ENCODE peak calls at places on chromosomes 12 and 14, in five cellular contexts. U is cardiac fibroblast, S is fibroblast of pulmonary artery, B is BJ, F is adrenal gland. P is an unnamed sample.

GRCh38 chr12:5509122-5509521 is 77.2 kb downstream of the NTF3 start:
- DNase-seq in U (no peak), S (no peak), B (no peak), F (no peak), P (no peak)

GRCh38 chr14:91185721-91186120 is 58.8 kb downstream of the GPR68 start:
- DNase-seq in U (no peak), S (no peak), B (peak; percentile 3), F (no peak), P (peak; percentile 48)

GRCh38 chr14:36514278-36515104 is 5.5 kb downstream of the NKX2-1 start:
- DNase-seq in U (no peak), S (no peak), B (no peak), F (no peak), P (no peak)

GRCh38 chr14:104370256-104370870 is 209.2 kb upstream of the C14orf180 start:
- DNase-seq in U (no peak), S (no peak), B (no peak), F (peak; percentile 25), P (no peak)

GRCh38 chr12:98838282-98838681 is 193.2 kb downstream of the APAF1 start:
- DNase-seq in U (peak; percentile 2), S (peak; percentile 2), B (no peak), F (no peak), P (peak; percentile 4)

GRCh38 chr12:127165567-127166392 is 1101.2 kb upstream of the TMEM132C start:
- DNase-seq in U (peak; percentile 80), S (peak; percentile 74), B (no peak), F (peak; percentile 86), P (peak; percentile 78)

GRCh38 chr12:5027436-5027835 is 16.2 kb upstream of the KCNA5 start:
- DNase-seq in U (no peak), S (no peak), B (no peak), F (no peak), P (no peak)

GRCh38 chr12:132319991-132320570 is 9.3 kb downstream of the GALNT9 start:
- DNase-seq in U (no peak), S (no peak), B (no peak), F (no peak), P (no peak)

GRCh38 chr14:94505641-94506040 is 3.6 kb downstream of the SERPINA12 start:
- DNase-seq in U (no peak), S (no peak), B (no peak), F (no peak), P (no peak)

GRCh38 chr14:88166616-88167015 is 156.5 kb downstream of the KCNK10 start:
- DNase-seq in U (no peak), S (no peak), B (no peak), F (no peak), P (no peak)

GRCh38 chr12:123713398-123714301 is 1.5 kb downstream of the ATP6V0A2 start:
- DNase-seq in U (peak; percentile 14), S (peak; percentile 16), B (no peak), F (no peak), P (peak; percentile 25)

GRCh38 chr12:108879615-108880254 is at the start of gene DAO:
- DNase-seq in U (no peak), S (no peak), B (no peak), F (no peak), P (no peak)

GRCh38 chr14:61582815-61583214 is 112.5 kb upstream of the HIF1A start:
- DNase-seq in U (no peak), S (no peak), B (no peak), F (no peak), P (peak; percentile 82)

GRCh38 chr14:55382483-55382882 is 29.1 kb downstream of the ATG14 start:
- DNase-seq in U (no peak), S (no peak), B (no peak), F (no peak), P (peak; percentile 23)

GRCh38 chr12:121992059-121992879 is 29.4 kb upstream of the BCL7A start:
- DNase-seq in U (peak; percentile 97), S (peak; percentile 98), B (peak; percentile 94), F (peak; percentile 13), P (peak; percentile 97)

GRCh38 chr14:54475187-54475881 is 13.4 kb downstream of the GMFB start:
- DNase-seq in U (peak; percentile 64), S (peak; percentile 48), B (no peak), F (no peak), P (peak; percentile 22)

GRCh38 chr12:27387473-27387872 is 54.8 kb downstream of the BMAL2 start:
- DNase-seq in U (no peak), S (no peak), B (no peak), F (no peak), P (no peak)

GRCh38 chr12:102992720-102993119 is 35.2 kb downstream of the ASCL1 start:
- DNase-seq in U (no peak), S (no peak), B (no peak), F (no peak), P (no peak)
- H3K4me3 ChIP-seq in U (no peak overlapping the region), S (no peak overlapping the region), B (no peak overlapping the region), F (no peak overlapping the region), P (no peak overlapping the region)

GRCh38 chr12:52797529-52797894 is 1.6 kb upstream of the KRT3 start:
- DNase-seq in U (no peak), S (no peak), B (no peak), F (no peak), P (no peak)
- TF ChIP-seq CTCF in U (no peak), S (no peak), B (no peak), F (no peak), P (no peak)

GRCh38 chr14:26008290-26008689 is 589.5 kb downstream of the NOVA1 start:
- DNase-seq in U (no peak), S (peak; percentile 36), B (no peak), F (no peak), P (peak; percentile 47)

GRCh38 chr14:26004342-26004741 is 593.5 kb downstream of the NOVA1 start:
- DNase-seq in U (no peak), S (no peak), B (no peak), F (no peak), P (no peak)
- H3K4me3 ChIP-seq in U (no peak overlapping the region), S (no peak overlapping the region), B (no peak overlapping the region), F (no peak overlapping the region), P (no peak overlapping the region)

DNA sequence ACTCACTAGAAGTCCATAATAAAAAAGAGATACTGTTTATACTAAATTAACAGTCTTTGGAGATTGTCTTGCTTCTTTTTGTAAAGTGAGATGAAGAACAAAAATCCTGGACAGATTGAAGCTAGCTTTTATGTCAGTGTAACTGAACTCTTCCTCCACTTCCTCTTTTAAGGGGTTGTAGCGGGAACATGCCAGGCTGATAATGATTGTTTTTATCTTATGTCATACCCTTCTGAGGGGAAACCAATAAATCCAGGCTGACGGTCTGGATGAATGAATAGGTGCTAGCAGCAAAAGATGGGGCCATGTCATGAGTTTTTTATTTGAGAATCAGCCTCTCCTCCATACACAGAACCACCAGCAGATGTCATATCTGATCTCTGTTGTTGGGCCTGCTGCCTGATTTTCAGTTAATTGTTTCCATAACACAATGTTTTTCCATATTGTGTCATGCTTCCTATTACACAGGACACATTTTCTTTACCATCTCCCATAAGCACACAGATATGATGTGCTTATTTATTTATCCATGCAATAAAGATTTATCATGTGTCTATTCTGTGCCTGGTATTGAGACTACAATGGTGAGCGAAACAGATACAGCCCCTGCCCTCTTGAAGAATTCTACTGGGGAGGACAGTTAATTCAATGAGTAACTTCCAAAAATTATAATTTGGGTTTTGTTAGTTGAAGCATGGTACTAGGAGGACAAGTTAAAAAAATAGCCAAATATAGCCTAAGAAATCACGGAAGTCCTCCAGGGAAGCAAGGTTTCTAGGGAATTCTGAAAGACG is 33.5 kb upstream of the CRY1 start:
- DNase-seq in U (peak; percentile 14), S (peak; percentile 29), B (no peak), F (no peak), P (peak; percentile 47)
- TF ChIP-seq CTCF in U (peak; percentile 29), S (peak; percentile 44), B (peak; percentile 36), F (no peak), P (peak; percentile 53)

GRCh38 chr14:75976838-75977237 is 5.0 kb downstream of the TGFB3 start:
- DNase-seq in U (no peak), S (no peak), B (no peak), F (no peak), P (no peak)
- H3K4me3 ChIP-seq in U (no peak overlapping the region), S (no peak overlapping the region), B (no peak overlapping the region), F (no peak overlapping the region), P (no peak overlapping the region)

GRCh38 chr12:25135531-25136154 is 59.3 kb downstream of the DNAI7 start:
- DNase-seq in U (no peak), S (no peak), B (no peak), F (no peak), P (no peak)
- TF ChIP-seq CTCF in U (no peak), S (no peak), B (no peak), F (no peak), P (no peak)

GRCh38 chr14:70098257-70098809 is 90.4 kb downstream of the SLC8A3 start:
- DNase-seq in U (peak; percentile 30), S (peak; percentile 2), B (no peak), F (peak; percentile 26), P (peak; percentile 29)
- H3K4me3 ChIP-seq in U (no peak overlapping the region), S (no peak overlapping the region), B (no peak overlapping the region), F (no peak overlapping the region), P (no peak overlapping the region)

GRCh38 chr12:59396519-59396918 is 199.3 kb upstream of the SLC16A7 start:
- DNase-seq in U (no peak), S (no peak), B (no peak), F (no peak), P (no peak)
- TF ChIP-seq CTCF in U (no peak), S (no peak), B (no peak), F (no peak), P (no peak)

P was measured in fibroblast of the aortic adventitia.